ENCODE peak calls at places on chromosome 16, in seven cellular contexts. One of them, this sample, is unnamed.

GRCh38 chr16:57624044-57624688 is 4.3 kb upstream of the ADGRG1 start:
- DNase-seq in NCI-H1092 treated with DMSO at 0.1 percent for 48 hours: no peak
- DNase-seq in NCI-H748 treated with DMSO at 0.1 percent for 48 hours: no peak
- DNase-seq in activated T-helper 1 cell treated with anti-CD3 and anti-CD28 coated beads, Interleukin-2, amount 50 U/mL, for 16 hours: no peak
- DNase-seq in cardiac septum: no peak
- DNase-seq in hepatocyte: no peak
- DNase-seq in A673: no peak
- DNase-seq in this sample: no peak

GRCh38 chr16:65905326-65905725 is 461.2 kb upstream of the CDH5 start:
- DNase-seq in NCI-H1092 treated with DMSO at 0.1 percent for 48 hours: no peak
- DNase-seq in NCI-H748 treated with DMSO at 0.1 percent for 48 hours: no peak
- DNase-seq in activated T-helper 1 cell treated with anti-CD3 and anti-CD28 coated beads, Interleukin-2, amount 50 U/mL, for 16 hours: no peak
- DNase-seq in cardiac septum: no peak
- DNase-seq in hepatocyte: no peak
- DNase-seq in A673: no peak
- DNase-seq in this sample: no peak

GRCh38 chr16:69166946-69167930 is 19.7 kb upstream of the SNTB2 start:
- DNase-seq in NCI-H1092 treated with DMSO at 0.1 percent for 48 hours: no peak
- DNase-seq in NCI-H748 treated with DMSO at 0.1 percent for 48 hours: no peak
- DNase-seq in activated T-helper 1 cell treated with anti-CD3 and anti-CD28 coated beads, Interleukin-2, amount 50 U/mL, for 16 hours: no peak
- DNase-seq in cardiac septum: no peak
- DNase-seq in hepatocyte: no peak
- DNase-seq in A673: no peak
- DNase-seq in this sample: peak

GRCh38 chr16:67397812-67398545 is 4.7 kb upstream of the TPPP3 start:
- DNase-seq in NCI-H1092 treated with DMSO at 0.1 percent for 48 hours: no peak
- DNase-seq in NCI-H748 treated with DMSO at 0.1 percent for 48 hours: no peak
- DNase-seq in activated T-helper 1 cell treated with anti-CD3 and anti-CD28 coated beads, Interleukin-2, amount 50 U/mL, for 16 hours: no peak
- DNase-seq in cardiac septum: peak
- DNase-seq in hepatocyte: no peak
- DNase-seq in A673: no peak
- DNase-seq in this sample: no peak

GRCh38 chr16:69754143-69754468 is 620 bp downstream of the NOB1 start:
- DNase-seq in NCI-H1092 treated with DMSO at 0.1 percent for 48 hours: no peak
- DNase-seq in NCI-H748 treated with DMSO at 0.1 percent for 48 hours: no peak
- DNase-seq in activated T-helper 1 cell treated with anti-CD3 and anti-CD28 coated beads, Interleukin-2, amount 50 U/mL, for 16 hours: no peak
- DNase-seq in cardiac septum: no peak
- DNase-seq in hepatocyte: no peak
- DNase-seq in A673: no peak
- DNase-seq in this sample: no peak

GRCh38 chr16:66845791-66846221 is 1.6 kb downstream of the CA7 start:
- DNase-seq in NCI-H1092 treated with DMSO at 0.1 percent for 48 hours: peak
- DNase-seq in NCI-H748 treated with DMSO at 0.1 percent for 48 hours: no peak
- DNase-seq in activated T-helper 1 cell treated with anti-CD3 and anti-CD28 coated beads, Interleukin-2, amount 50 U/mL, for 16 hours: no peak
- DNase-seq in cardiac septum: no peak
- DNase-seq in hepatocyte: no peak
- DNase-seq in A673: peak
- DNase-seq in this sample: no peak

GRCh38 chr16:71869089-71869488 is 14.9 kb downstream of the ZNF821 start:
- DNase-seq in NCI-H1092 treated with DMSO at 0.1 percent for 48 hours: no peak
- DNase-seq in NCI-H748 treated with DMSO at 0.1 percent for 48 hours: no peak
- DNase-seq in activated T-helper 1 cell treated with anti-CD3 and anti-CD28 coated beads, Interleukin-2, amount 50 U/mL, for 16 hours: no peak
- DNase-seq in cardiac septum: no peak
- DNase-seq in hepatocyte: no peak
- DNase-seq in A673: no peak
- DNase-seq in this sample: no peak

GRCh38 chr16:12682441-12682840 is 121.2 kb downstream of the CPPED1 start:
- DNase-seq in NCI-H1092 treated with DMSO at 0.1 percent for 48 hours: no peak
- DNase-seq in NCI-H748 treated with DMSO at 0.1 percent for 48 hours: no peak
- DNase-seq in activated T-helper 1 cell treated with anti-CD3 and anti-CD28 coated beads, Interleukin-2, amount 50 U/mL, for 16 hours: no peak
- DNase-seq in cardiac septum: no peak
- DNase-seq in hepatocyte: no peak
- DNase-seq in A673: no peak
- DNase-seq in this sample: no peak

GRCh38 chr16:81833751-81834150 is 54.7 kb downstream of the PLCG2 start:
- DNase-seq in NCI-H1092 treated with DMSO at 0.1 percent for 48 hours: no peak
- DNase-seq in NCI-H748 treated with DMSO at 0.1 percent for 48 hours: no peak
- DNase-seq in activated T-helper 1 cell treated with anti-CD3 and anti-CD28 coated beads, Interleukin-2, amount 50 U/mL, for 16 hours: no peak
- DNase-seq in cardiac septum: no peak
- DNase-seq in hepatocyte: no peak
- DNase-seq in A673: no peak
- DNase-seq in this sample: no peak

GRCh38 chr16:56871172-56871593 is 6.2 kb downstream of the SLC12A3 start:
- DNase-seq in NCI-H1092 treated with DMSO at 0.1 percent for 48 hours: no peak
- DNase-seq in NCI-H748 treated with DMSO at 0.1 percent for 48 hours: no peak
- DNase-seq in activated T-helper 1 cell treated with anti-CD3 and anti-CD28 coated beads, Interleukin-2, amount 50 U/mL, for 16 hours: no peak
- DNase-seq in cardiac septum: no peak
- DNase-seq in hepatocyte: peak
- DNase-seq in A673: no peak
- DNase-seq in this sample: peak

GRCh38 chr16:74296120-74296464 is 522 bp upstream of the PSMD7 start:
- DNase-seq in NCI-H1092 treated with DMSO at 0.1 percent for 48 hours: no peak
- DNase-seq in NCI-H748 treated with DMSO at 0.1 percent for 48 hours: no peak
- DNase-seq in activated T-helper 1 cell treated with anti-CD3 and anti-CD28 coated beads, Interleukin-2, amount 50 U/mL, for 16 hours: no peak
- DNase-seq in cardiac septum: no peak
- DNase-seq in hepatocyte: no peak
- DNase-seq in A673: no peak
- DNase-seq in this sample: no peak

GRCh38 chr16:22270525-22270924 is 26.7 kb upstream of the POLR3E start:
- DNase-seq in NCI-H1092 treated with DMSO at 0.1 percent for 48 hours: no peak
- DNase-seq in NCI-H748 treated with DMSO at 0.1 percent for 48 hours: no peak
- DNase-seq in activated T-helper 1 cell treated with anti-CD3 and anti-CD28 coated beads, Interleukin-2, amount 50 U/mL, for 16 hours: no peak
- DNase-seq in cardiac septum: no peak
- DNase-seq in hepatocyte: no peak
- DNase-seq in A673: no peak
- DNase-seq in this sample: no peak

GRCh38 chr16:20918486-20919239 is 18.1 kb downstream of the LYRM1 start:
- DNase-seq in NCI-H1092 treated with DMSO at 0.1 percent for 48 hours: no peak
- DNase-seq in NCI-H748 treated with DMSO at 0.1 percent for 48 hours: no peak
- DNase-seq in activated T-helper 1 cell treated with anti-CD3 and anti-CD28 coated beads, Interleukin-2, amount 50 U/mL, for 16 hours: no peak
- DNase-seq in cardiac septum: peak
- DNase-seq in hepatocyte: peak
- DNase-seq in A673: peak
- DNase-seq in this sample: peak

GRCh38 chr16:55567382-55567781 is 898 bp downstream of the CAPNS2 start:
- DNase-seq in NCI-H1092 treated with DMSO at 0.1 percent for 48 hours: no peak
- DNase-seq in NCI-H748 treated with DMSO at 0.1 percent for 48 hours: no peak
- DNase-seq in activated T-helper 1 cell treated with anti-CD3 and anti-CD28 coated beads, Interleukin-2, amount 50 U/mL, for 16 hours: no peak
- DNase-seq in cardiac septum: no peak
- DNase-seq in hepatocyte: peak
- DNase-seq in A673: no peak
- DNase-seq in this sample: no peak

GRCh38 chr16:25413962-25414361 is 156.3 kb upstream of the ZKSCAN2 start:
- DNase-seq in NCI-H1092 treated with DMSO at 0.1 percent for 48 hours: no peak
- DNase-seq in NCI-H748 treated with DMSO at 0.1 percent for 48 hours: no peak
- DNase-seq in activated T-helper 1 cell treated with anti-CD3 and anti-CD28 coated beads, Interleukin-2, amount 50 U/mL, for 16 hours: no peak
- DNase-seq in cardiac septum: no peak
- DNase-seq in hepatocyte: peak
- DNase-seq in A673: peak
- DNase-seq in this sample: no peak

GRCh38 chr16:79756571-79756970 is 156.0 kb upstream of the MAF start:
- DNase-seq in NCI-H1092 treated with DMSO at 0.1 percent for 48 hours: no peak
- DNase-seq in NCI-H748 treated with DMSO at 0.1 percent for 48 hours: no peak
- DNase-seq in activated T-helper 1 cell treated with anti-CD3 and anti-CD28 coated beads, Interleukin-2, amount 50 U/mL, for 16 hours: no peak
- DNase-seq in cardiac septum: no peak
- DNase-seq in hepatocyte: no peak
- DNase-seq in A673: no peak
- DNase-seq in this sample: no peak

GRCh38 chr16:81668243-81669097 is 110.6 kb upstream of the PLCG2 start:
- DNase-seq in NCI-H1092 treated with DMSO at 0.1 percent for 48 hours: peak
- DNase-seq in NCI-H748 treated with DMSO at 0.1 percent for 48 hours: no peak
- DNase-seq in activated T-helper 1 cell treated with anti-CD3 and anti-CD28 coated beads, Interleukin-2, amount 50 U/mL, for 16 hours: no peak
- DNase-seq in cardiac septum: no peak
- DNase-seq in hepatocyte: no peak
- DNase-seq in A673: no peak
- DNase-seq in this sample: no peak